ENCODE peak calls at places on chromosome 18, in six cellular contexts. W is A549, M is fibroblast of mammary gland, Z is heart right ventricle, C is hepatocyte, O is SK-N-SH. K is an unnamed sample.

GRCh38 chr18:21853972-21854563 is 113.5 kb downstream of the MIB1 start:
- DNase-seq in W (no peak), M (peak; percentile 5), Z (no peak), C (no peak), O (no peak), K (no peak)

GRCh38 chr18:32920796-32921787 is 148.3 kb upstream of the KLHL14 start:
- DNase-seq in W (peak; percentile 9), M (peak; percentile 97), Z (no peak), C (peak; percentile 61), O (no peak), K (no peak)

GRCh38 chr18:14092625-14093361 is 39.4 kb downstream of the ZNF519 start:
- DNase-seq in W (no peak), M (no peak), Z (no peak), C (peak; percentile 48), O (no peak), K (no peak)

GRCh38 chr18:8654482-8655451 is 45.5 kb downstream of the RAB12 start:
- DNase-seq in W (peak; percentile 43), M (peak; percentile 36), Z (no peak), C (peak; percentile 27), O (peak; percentile 51), K (peak; percentile 37)

GRCh38 chr18:78528437-78529228 is 451.0 kb upstream of the SALL3 start:
- DNase-seq in W (no peak), M (no peak), Z (no peak), C (no peak), O (no peak), K (no peak)

GRCh38 chr18:73461780-73462059 is 593.9 kb upstream of the NETO1 start:
- DNase-seq in W (no peak), M (peak; percentile 38), Z (no peak), C (no peak), O (no peak), K (no peak)

GRCh38 chr18:55763805-55764204 is 175.8 kb upstream of the TCF4 start:
- DNase-seq in W (no peak), M (no peak), Z (no peak), C (no peak), O (peak; percentile 54), K (no peak)

GRCh38 chr18:49487711-49488310 is 777 bp upstream of the C18orf32 start:
- DNase-seq in W (no peak), M (peak; percentile 20), Z (no peak), C (no peak), O (no peak), K (no peak)

GRCh38 chr18:5413447-5413846 is 117.9 kb upstream of the ZBTB14 start:
- DNase-seq in W (no peak), M (no peak), Z (no peak), C (no peak), O (peak; percentile 57), K (no peak)

GRCh38 chr18:13366977-13367892 is 148.7 kb downstream of the LDLRAD4 start:
- DNase-seq in W (no peak), M (no peak), Z (no peak), C (peak; percentile 3), O (no peak), K (no peak)

GRCh38 chr18:11154983-11155759 is 5.8 kb upstream of the PIEZO2 start:
- DNase-seq in W (no peak), M (no peak), Z (no peak), C (no peak), O (no peak), K (no peak)

GRCh38 chr18:42011053-42011452 is 56.0 kb downstream of the PIK3C3 start:
- DNase-seq in W (no peak), M (no peak), Z (no peak), C (no peak), O (no peak), K (peak; percentile 72)

GRCh38 chr18:45324489-45325111 is 290.7 kb upstream of the SLC14A2 start:
- DNase-seq in W (no peak), M (peak; percentile 95), Z (peak; percentile 48), C (peak; percentile 46), O (no peak), K (no peak)

GRCh38 chr18:36680042-36680441 is 148.8 kb downstream of the TPGS2 start:
- DNase-seq in W (no peak), M (no peak), Z (no peak), C (no peak), O (no peak), K (no peak)

GRCh38 chr18:21112140-21112473 is 494 bp upstream of the ROCK1 start:
- DNase-seq in W (no peak), M (no peak), Z (no peak), C (no peak), O (no peak), K (no peak)

GRCh38 chr18:48815182-48815520 is 135.6 kb downstream of the SMAD7 start:
- DNase-seq in W (no peak), M (no peak), Z (no peak), C (no peak), O (no peak), K (no peak)

K was measured in MM.1S.